ENCODE peak calls at places on chromosomes 12 and 14, in eight cellular contexts. D is breast epithelium, W is neural progenitor cell, L is cardiac muscle cell, X is thoracic aorta, N is A549, G is AG04450, U is stomach. Y is an unnamed sample.

GRCh38 chr14:35051796-35052195 is 5.7 kb downstream of the FAM177A1 start:
- DNase-seq in L (peak), X (no peak), W (no peak), N (peak), U (no peak), D (no peak), G (no peak), Y (no peak)

GRCh38 chr14:95295600-95296376 is 23.9 kb downstream of the CLMN start:
- DNase-seq in W (no peak), X (no peak), D (no peak), G (no peak), U (no peak), L (no peak), N (no peak), Y (no peak)

GRCh38 chr14:22375321-22375930 is 213.6 kb downstream of the DAD1 start:
- DNase-seq in W (peak), X (no peak), N (peak), D (no peak), U (no peak), G (peak), L (peak), Y (no peak)

GRCh38 chr12:32588604-32589003 is 90.5 kb upstream of the DNM1L start:
- DNase-seq in U (no peak), X (no peak), L (no peak), W (no peak), G (no peak), N (no peak), D (no peak), Y (no peak)

GRCh38 chr12:62211510-62211909 is 48.7 kb upstream of the USP15 start:
- DNase-seq in U (no peak), W (no peak), D (no peak), L (peak), N (no peak), X (no peak), G (no peak), Y (no peak)

GRCh38 chr14:104436047-104436531 is 143.5 kb upstream of the C14orf180 start:
- DNase-seq in L (peak), X (no peak), G (no peak), W (no peak), N (no peak), U (peak), D (no peak), Y (peak)

GRCh38 chr14:96001866-96002510 is 37.2 kb upstream of the C14orf132 start:
- DNase-seq in W (peak), N (no peak), X (no peak), D (no peak), U (no peak), G (no peak), L (no peak), Y (no peak)

GRCh38 chr12:49032276-49032675 is 13.7 kb upstream of the PRKAG1 start:
- DNase-seq in N (no peak), G (no peak), L (no peak), D (no peak), U (no peak), X (no peak), W (no peak), Y (no peak)

GRCh38 chr14:99273025-99273723 is 1.2 kb upstream of the BCL11B start:
- DNase-seq in U (peak), L (peak), D (no peak), X (no peak), N (peak), W (peak), G (no peak), Y (no peak)

GRCh38 chr14:100692859-100693558 is 33.7 kb upstream of the DLK1 start:
- DNase-seq in G (peak), X (no peak), L (peak), N (peak), U (no peak), W (no peak), D (peak), Y (no peak)

GRCh38 chr12:111997300-111997699 is 15.7 kb downstream of the TMEM116 start:
- DNase-seq in L (no peak), U (no peak), W (no peak), X (no peak), G (no peak), N (no peak), D (no peak), Y (no peak)

GRCh38 chr12:114430306-114430705 is 24.4 kb upstream of the TBX5 start:
- DNase-seq in N (no peak), U (no peak), W (no peak), G (peak), L (peak), D (no peak), X (no peak), Y (no peak)

GRCh38 chr14:66330916-66331315 is 155.3 kb upstream of the CCDC196 start:
- DNase-seq in L (peak), U (no peak), N (no peak), G (no peak), X (no peak), W (no peak), D (no peak), Y (no peak)

GRCh38 chr12:22858849-22859569 is 234.0 kb downstream of the ETNK1 start:
- DNase-seq in N (no peak), U (no peak), G (no peak), W (no peak), D (no peak), X (no peak), L (peak), Y (no peak)

GRCh38 chr14:23568021-23568599 is 519 bp upstream of the AP1G2 start:
- DNase-seq in N (no peak), D (no peak), L (no peak), X (no peak), U (no peak), W (no peak), G (no peak), Y (peak)

GRCh38 chr12:57939291-57939690 is 2.1 kb upstream of the ATP23 start:
- DNase-seq in X (no peak), D (no peak), L (peak), W (no peak), N (no peak), G (no peak), U (no peak), Y (no peak)

GRCh38 chr12:13179159-13180074 is 17.1 kb upstream of the EMP1 start:
- DNase-seq in G (no peak), D (peak), X (no peak), W (peak), N (peak), U (peak), L (peak), Y (peak)

GRCh38 chr14:99596772-99597171 is 7.2 kb downstream of the CCDC85C start:
- DNase-seq in W (no peak), X (no peak), D (no peak), U (no peak), N (no peak), G (no peak), L (no peak), Y (no peak)

GRCh38 chr12:103334447-103334846 is 161.3 kb downstream of the C12orf42 start:
- DNase-seq in W (no peak), L (no peak), G (no peak), X (no peak), U (no peak), N (no peak), D (no peak), Y (no peak)

GRCh38 chr12:41334390-41334789 is 146.3 kb downstream of the PDZRN4 start:
- DNase-seq in W (peak), D (no peak), G (no peak), L (no peak), N (no peak), X (no peak), U (no peak), Y (no peak)

GRCh38 chr12:18864900-18865561 is 127.1 kb downstream of the CAPZA3 start:
- DNase-seq in G (no peak), U (no peak), L (peak), D (no peak), N (no peak), W (no peak), X (no peak), Y (no peak)

GRCh38 chr12:89461649-89462612 is 62.7 kb downstream of the GALNT4 start:
- DNase-seq in U (no peak), G (peak), X (no peak), D (no peak), L (peak), N (peak), W (peak), Y (no peak)

GRCh38 chr14:98984719-98985041 is 287.3 kb downstream of the BCL11B start:
- DNase-seq in G (no peak), U (peak), W (no peak), N (no peak), L (no peak), D (no peak), X (no peak), Y (no peak)

GRCh38 chr12:59382678-59383425 is 213.0 kb upstream of the SLC16A7 start:
- DNase-seq in U (no peak), W (no peak), L (no peak), G (no peak), X (no peak), D (no peak), N (no peak), Y (no peak)

GRCh38 chr14:54026671-54027070 is 70.0 kb upstream of the BMP4 start:
- DNase-seq in N (peak), X (no peak), U (no peak), G (no peak), L (no peak), D (no peak), W (no peak), Y (no peak)

GRCh38 chr14:91387135-91387849 is 30.3 kb downstream of the CCDC88C start:
- DNase-seq in U (no peak), L (peak), D (no peak), G (no peak), X (no peak), N (no peak), W (no peak), Y (no peak)

GRCh38 chr12:68483592-68484373 is 126.9 kb upstream of the RAP1B start:
- DNase-seq in D (no peak), W (no peak), X (no peak), L (peak), U (no peak), G (no peak), N (peak), Y (no peak)

GRCh38 chr14:59314019-59314608 is 125.6 kb downstream of the DAAM1 start:
- DNase-seq in G (no peak), L (no peak), N (peak), D (no peak), W (no peak), U (no peak), X (no peak), Y (no peak)

GRCh38 chr14:63949696-63950095 is 96.9 kb downstream of the SYNE2 start:
- DNase-seq in W (no peak), X (no peak), U (no peak), D (no peak), N (no peak), L (no peak), G (no peak), Y (no peak)

GRCh38 chr14:55158412-55158811 is 29.4 kb downstream of the LGALS3 start:
- DNase-seq in W (no peak), L (no peak), G (no peak), D (no peak), N (no peak), X (no peak), U (no peak), Y (no peak)

GRCh38 chr12:40344312-40344711 is 119.5 kb downstream of the LRRK2 start:
- DNase-seq in U (no peak), G (no peak), X (no peak), W (no peak), L (no peak), D (no peak), N (no peak), Y (no peak)

GRCh38 chr12:108442077-108442476 is 73.0 kb upstream of the FICD start:
- DNase-seq in G (no peak), W (peak), D (peak), L (peak), X (no peak), U (no peak), N (no peak), Y (no peak)

GRCh38 chr12:113106361-113106760 is 29.2 kb downstream of the RASAL1 start:
- DNase-seq in L (no peak), U (no peak), G (no peak), D (no peak), W (no peak), N (no peak), X (no peak), Y (no peak)

DNA sequence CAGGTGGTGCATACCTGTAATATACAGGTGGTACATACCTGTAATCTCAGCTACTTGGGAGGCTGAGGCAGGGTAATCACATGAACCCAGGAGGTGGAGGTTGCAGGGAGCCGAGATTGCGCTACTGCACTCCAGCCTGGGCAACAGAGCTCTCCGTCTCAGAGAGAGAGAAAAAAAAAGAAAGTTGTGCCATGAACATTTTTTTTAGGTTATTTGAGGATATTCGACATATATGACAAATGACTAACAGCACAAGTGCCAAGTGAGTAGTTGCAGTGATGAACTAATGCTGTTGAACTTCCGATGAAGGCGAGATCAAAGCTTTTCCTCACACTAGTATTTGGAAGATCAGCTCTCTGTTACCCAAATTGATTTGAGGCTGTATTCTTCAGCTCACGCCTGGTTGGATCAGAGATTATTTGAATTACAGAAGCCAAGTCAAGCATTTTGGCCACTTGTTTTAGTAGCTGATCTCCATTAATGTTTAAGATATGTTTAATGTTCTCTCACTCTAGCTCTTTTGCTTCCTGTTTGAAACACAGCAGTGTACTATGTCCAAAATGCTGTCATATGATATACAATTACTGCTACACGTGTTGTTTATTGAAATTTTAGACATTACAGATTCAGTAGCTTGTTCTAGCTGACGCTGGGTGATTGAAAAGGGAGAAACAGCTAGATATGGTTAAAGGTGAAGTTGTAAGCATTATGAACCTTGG is 43.4 kb downstream of the WDR20 start:
- DNase-seq in U (no peak), L (peak), N (no peak), W (no peak), X (no peak), G (no peak), D (no peak), Y (no peak)
- H3K27ac ChIP-seq in U (no peak), L (no peak), N (no peak), W (no peak), X (no peak), G (no peak), D (no peak), Y (peak)

DNA sequence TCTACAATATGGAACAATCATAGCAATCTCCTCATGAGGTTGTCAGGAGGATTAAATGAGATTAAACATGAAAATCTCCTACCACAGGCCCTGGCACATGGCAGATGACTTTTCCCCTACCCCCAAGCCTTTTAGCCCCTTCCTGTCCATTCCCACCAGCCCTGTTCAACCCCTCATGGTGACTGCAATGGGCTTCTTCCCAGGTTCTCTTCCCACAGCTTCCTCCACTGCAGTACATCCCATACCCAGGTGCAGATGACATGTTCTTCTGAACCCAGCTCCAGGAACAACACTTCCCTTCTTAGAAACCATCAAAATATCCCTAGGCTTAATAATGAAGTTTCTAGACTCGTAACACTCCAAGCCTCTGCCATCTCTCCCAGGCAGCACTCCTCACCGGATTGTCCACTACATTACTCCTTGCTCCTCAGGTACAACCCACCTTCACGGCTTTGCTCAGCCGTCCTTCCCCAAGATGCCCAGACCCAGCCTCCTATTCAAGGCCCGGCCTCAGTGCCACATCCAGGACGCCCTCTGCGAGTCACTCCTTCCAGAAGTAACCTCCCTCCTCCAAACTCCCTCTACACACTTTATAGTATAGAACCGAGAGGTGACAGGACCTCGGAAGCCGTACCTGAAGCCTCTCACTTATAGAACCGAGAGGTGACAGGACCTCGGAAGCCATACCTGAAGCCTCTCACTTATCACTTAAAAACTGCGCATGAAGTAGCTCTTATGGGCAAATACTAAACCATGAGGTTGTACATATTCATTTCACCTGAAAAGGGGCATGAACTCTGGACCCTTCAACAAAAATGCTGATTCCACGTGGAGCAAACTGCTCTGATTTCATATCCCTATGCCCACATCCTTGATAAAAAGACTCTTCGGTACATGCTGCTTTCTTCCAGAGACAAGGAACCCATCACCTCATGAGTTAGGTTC is 1.5 kb downstream of the CRACR2A start:
- DNase-seq in W (no peak), D (no peak), L (no peak), G (no peak), N (no peak), U (no peak), X (no peak), Y (no peak)
- H3K4me3 ChIP-seq in W (no peak), D (no peak), L (no peak), G (no peak), N (no peak), U (no peak), X (peak), Y (no peak)

DNA sequence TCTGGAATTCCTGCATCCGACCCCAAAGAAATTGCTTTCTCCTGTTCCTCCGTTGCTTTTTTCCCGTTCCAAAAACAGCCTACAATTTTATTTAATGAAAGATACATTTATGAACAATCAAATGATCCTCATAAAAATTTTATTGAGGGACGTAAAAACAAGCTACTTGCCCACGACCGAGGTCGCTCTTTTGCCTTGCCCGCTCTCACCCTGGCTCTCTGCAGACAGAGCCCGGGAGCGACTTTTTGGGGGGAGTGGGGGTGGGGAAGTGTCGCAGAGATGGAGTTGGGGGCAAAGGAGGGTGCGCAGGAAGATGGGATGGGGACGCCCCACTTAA is 1.1 kb upstream of the HOXC9 start:
- DNase-seq in G (no peak), N (no peak), U (no peak), X (no peak), L (no peak), D (no peak), W (no peak), Y (no peak)
- TF ChIP-seq CTCF in G (no peak), N (no peak), U (no peak), X (no peak), L (no peak), D (no peak), W (no peak), Y (peak)

GRCh38 chr14:51627313-51627712 is 24.4 kb upstream of the FRMD6 start:
- DNase-seq in X (no peak), U (no peak), L (no peak), W (no peak), D (no peak), G (no peak), N (no peak), Y (no peak)
- H3K27ac ChIP-seq in X (no peak), U (no peak), L (no peak), W (no peak), D (peak), G (no peak), N (no peak), Y (no peak)

GRCh38 chr12:27291862-27292261 is 40.8 kb upstream of the BMAL2 start:
- DNase-seq in U (no peak), X (no peak), N (no peak), L (no peak), D (no peak), G (no peak), W (no peak), Y (no peak)
- H3K4me3 ChIP-seq in U (no peak), X (peak), N (no peak), L (peak), D (no peak), G (no peak), W (no peak), Y (no peak)

DNA sequence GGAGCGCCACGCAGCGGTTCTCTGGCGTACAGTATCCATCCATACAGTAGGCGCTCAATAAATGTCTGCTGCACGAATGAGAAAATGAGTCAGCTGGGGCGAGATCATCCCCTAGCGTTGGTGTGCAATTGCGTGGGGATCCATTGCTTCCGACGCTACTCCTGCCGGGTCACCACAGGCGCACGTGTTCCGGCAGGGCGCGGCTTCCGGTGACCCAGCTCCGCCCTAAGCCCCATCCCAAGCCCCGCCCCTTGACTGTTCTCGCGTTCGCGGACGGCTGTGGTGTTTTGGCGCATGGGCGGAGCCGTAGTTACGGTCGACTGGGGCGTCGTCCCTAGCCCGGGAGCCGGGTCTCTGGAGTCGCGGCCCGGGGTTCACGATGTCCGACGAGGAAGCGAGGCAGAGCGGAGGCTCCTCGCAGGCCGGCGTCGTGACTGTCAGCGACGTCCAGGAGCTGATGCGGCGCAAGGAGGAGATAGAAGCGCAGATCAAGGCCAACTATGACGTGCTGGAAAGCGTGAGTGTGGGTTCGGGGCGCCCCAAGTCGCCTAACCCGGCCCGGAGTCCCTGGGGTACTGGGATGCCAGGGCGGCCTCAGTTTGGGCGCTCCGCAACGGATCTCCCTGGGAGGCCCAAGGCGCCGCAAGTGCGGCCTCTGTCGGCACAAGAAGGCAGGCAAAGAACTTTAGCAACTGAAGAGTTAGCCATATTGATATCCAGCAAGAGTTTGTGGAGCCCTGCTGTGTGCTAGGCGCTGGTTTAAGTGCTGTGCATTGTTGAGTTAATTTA is at the start of gene PSMD9:
- DNase-seq in G (peak), N (peak), W (peak), L (peak), D (peak), U (peak), X (peak), Y (peak)
- TF ChIP-seq CTCF in G (peak), N (peak), W (peak), L (peak), D (peak), U (no peak), X (peak), Y (peak)

Y was measured in gastrocnemius medialis.